ENCODE peak calls at places on chromosomes 12 and 14, in nine cellular contexts. V is WERI-Rb-1, Y is A549, G is fibroblast of pulmonary artery, L is neural progenitor cell, I is cardiac muscle cell, O is vagina, J is tibial artery, T is uterus. Z is an unnamed sample.

GRCh38 chr14:59360923-59361794 is 104.0 kb downstream of the GPR135 start:
- DNase-seq in Y (peak; percentile 90), J (peak; percentile 50), I (peak; percentile 92), T (peak; percentile 61), L (no peak), O (no peak), G (peak; percentile 92), V (no peak), Z (peak; percentile 96)

GRCh38 chr12:4441355-4442330 is 4.0 kb downstream of the FGF6 start:
- DNase-seq in I (no peak), J (no peak), T (no peak), V (peak; percentile 57), O (peak; percentile 58), L (peak; percentile 62), Y (no peak), G (no peak), Z (peak; percentile 61)

GRCh38 chr14:88492272-88493089 is 62.3 kb downstream of the PTPN21 start:
- DNase-seq in I (peak; percentile 87), J (peak; percentile 77), V (peak; percentile 82), T (peak; percentile 52), O (no peak), Y (peak; percentile 79), G (peak; percentile 86), L (peak; percentile 86), Z (peak; percentile 93)

GRCh38 chr12:42099433-42099832 is 45.2 kb downstream of the GXYLT1 start:
- DNase-seq in I (no peak), J (no peak), Y (no peak), G (no peak), O (no peak), T (no peak), L (no peak), V (no peak), Z (no peak)

GRCh38 chr14:59463773-59464650 is 1.2 kb downstream of the GPR135 start:
- DNase-seq in O (no peak), G (no peak), L (peak; percentile 19), Y (no peak), T (peak; percentile 48), I (peak; percentile 60), V (no peak), J (no peak), Z (peak; percentile 47)

GRCh38 chr12:1083888-1084262 is 92.9 kb downstream of the ERC1 start:
- DNase-seq in G (peak; percentile 84), L (no peak), V (no peak), Y (peak; percentile 23), J (peak; percentile 30), O (no peak), I (peak; percentile 75), T (no peak), Z (peak; percentile 83)

GRCh38 chr14:26200675-26201074 is 397.2 kb downstream of the NOVA1 start:
- DNase-seq in G (peak; percentile 33), L (no peak), I (peak; percentile 13), T (no peak), O (no peak), V (no peak), Y (no peak), J (no peak), Z (peak; percentile 41)

GRCh38 chr12:95118138-95118787 is 44.8 kb upstream of the NR2C1 start:
- DNase-seq in O (no peak), Y (peak; percentile 80), L (no peak), T (no peak), I (peak; percentile 85), J (no peak), G (peak; percentile 90), V (no peak), Z (peak; percentile 69)

GRCh38 chr12:111953455-111953854 is 59.5 kb downstream of the TMEM116 start:
- DNase-seq in T (no peak), I (peak; percentile 74), O (no peak), V (no peak), G (peak; percentile 62), J (peak; percentile 28), Y (no peak), L (no peak), Z (peak; percentile 37)

GRCh38 chr14:102731871-102732800 is 45.1 kb upstream of the TRAF3 start:
- DNase-seq in G (no peak), I (no peak), O (peak; percentile 77), L (no peak), T (no peak), Y (no peak), J (no peak), V (no peak), Z (no peak)

GRCh38 chr12:64931981-64932380 is 107.5 kb downstream of the TBC1D30 start:
- DNase-seq in G (no peak), T (no peak), L (no peak), V (no peak), I (no peak), J (no peak), O (no peak), Y (no peak), Z (no peak)

GRCh38 chr12:101407054-101407437 is 526 bp downstream of the ARL1 start:
- DNase-seq in V (no peak), Y (no peak), J (no peak), L (peak; percentile 64), T (no peak), O (no peak), G (no peak), I (no peak), Z (peak; percentile 54)

GRCh38 chr14:101126376-101127130 is 223.0 kb upstream of the RTL1 start:
- DNase-seq in J (peak; percentile 9), Y (no peak), O (peak; percentile 49), V (no peak), G (no peak), L (no peak), T (no peak), I (no peak), Z (no peak)

GRCh38 chr14:31950760-31951637 is 126.1 kb upstream of the ARHGAP5 start:
- DNase-seq in Y (peak; percentile 89), G (peak; percentile 38), O (no peak), I (peak; percentile 70), V (peak; percentile 59), T (peak; percentile 62), J (peak; percentile 54), L (peak; percentile 69), Z (peak; percentile 53)

GRCh38 chr14:39381366-39381765 is 50.9 kb downstream of the FBXO33 start:
- DNase-seq in Y (no peak), L (no peak), G (no peak), J (no peak), V (no peak), O (no peak), T (no peak), I (no peak), Z (peak; percentile 47)

GRCh38 chr12:103966736-103967135 is 1.1 kb downstream of the TDG start:
- DNase-seq in L (peak; percentile 10), T (no peak), J (no peak), Y (no peak), V (no peak), I (peak; percentile 24), G (no peak), O (no peak), Z (peak; percentile 34)

GRCh38 chr12:42483534-42483857 is 106.0 kb downstream of the PRICKLE1 start:
- DNase-seq in Y (no peak), V (peak; percentile 27), L (no peak), T (peak; percentile 61), O (peak; percentile 84), G (no peak), I (no peak), J (no peak), Z (no peak)

GRCh38 chr12:99721715-99722275 is 74.2 kb downstream of the GARIN6 start:
- DNase-seq in V (no peak), Y (no peak), J (no peak), T (no peak), I (no peak), O (no peak), L (no peak), G (no peak), Z (no peak)

GRCh38 chr12:27285395-27285794 is 41.3 kb downstream of the STK38L start:
- DNase-seq in V (no peak), O (no peak), G (peak; percentile 42), J (no peak), T (no peak), I (peak; percentile 38), Y (no peak), L (peak; percentile 10), Z (peak; percentile 35)

GRCh38 chr12:51917041-51917590 is 9.8 kb downstream of the ACVRL1 start:
- DNase-seq in I (no peak), V (no peak), Y (no peak), T (no peak), J (no peak), L (no peak), O (no peak), G (no peak), Z (no peak)

DNA sequence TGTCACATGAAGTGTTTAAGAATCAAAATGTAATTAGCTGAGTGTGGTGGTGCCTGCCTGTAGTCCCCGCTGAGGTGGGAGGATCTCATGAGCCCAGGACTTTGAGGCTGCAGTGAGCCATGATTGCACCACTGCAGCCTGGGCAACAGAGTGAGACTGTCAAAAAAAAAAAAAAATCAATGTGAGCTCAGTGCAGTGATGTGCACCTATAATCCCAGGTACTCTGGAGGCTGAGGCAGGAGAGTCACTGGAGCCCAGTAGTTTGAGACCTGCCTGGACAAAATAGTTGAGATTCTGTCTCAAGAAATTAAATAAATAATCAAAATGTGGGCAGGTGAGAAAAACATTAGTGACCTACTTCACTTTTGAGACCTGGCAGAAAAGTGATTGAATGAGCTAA is 140.0 kb downstream of the MON2 start:
- DNase-seq in V (no peak), J (no peak), I (no peak), Y (peak; percentile 54), T (no peak), G (no peak), L (no peak), O (no peak), Z (no peak)
- H3K4me3 ChIP-seq in V (no peak overlapping the region), J (no peak overlapping the region), I (no peak overlapping the region), Y (peak overlapping the region; percentile 65), T (no peak overlapping the region), G (no peak overlapping the region), L (no peak overlapping the region), O (no peak overlapping the region), Z (no peak overlapping the region)

GRCh38 chr12:53352331-53353258 is 16.4 kb upstream of the SP7 start:
- DNase-seq in T (peak; percentile 83), Y (peak; percentile 93), V (peak; percentile 81), L (peak; percentile 89), J (peak; percentile 79), O (no peak), G (peak; percentile 93), I (peak; percentile 93), Z (peak; percentile 93)
- H3K4me3 ChIP-seq in T (no peak overlapping the region), Y (no peak overlapping the region), V (no peak overlapping the region), L (no peak overlapping the region), J (no peak overlapping the region), O (no peak overlapping the region), G (no peak overlapping the region), I (no peak overlapping the region), Z (no peak overlapping the region)

DNA sequence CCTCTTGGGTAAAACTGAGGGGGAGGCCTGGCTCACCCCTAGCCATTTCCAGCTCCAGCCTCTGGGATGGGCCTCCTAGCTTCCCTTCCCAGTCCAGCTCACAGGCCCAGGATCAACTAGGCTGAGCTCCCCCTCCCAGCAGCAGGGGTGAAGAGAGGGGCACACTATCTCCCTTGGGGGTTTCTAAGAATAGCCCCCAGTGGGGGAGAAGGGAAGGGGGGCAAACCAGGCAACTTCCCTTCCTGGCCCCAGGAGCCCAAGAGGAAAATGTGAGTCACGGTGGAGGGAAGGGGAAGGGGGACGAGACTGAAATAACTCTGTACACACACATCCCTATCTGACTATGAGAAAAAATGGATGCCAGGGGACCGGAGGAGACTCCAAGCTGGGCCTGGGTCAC is 9.0 kb downstream of the ADCY6 start:
- DNase-seq in I (peak; percentile 96), G (peak; percentile 89), T (peak; percentile 69), L (no peak), O (peak; percentile 83), V (no peak), J (peak; percentile 62), Y (no peak), Z (peak; percentile 89)
- H3K4me3 ChIP-seq in I (no peak overlapping the region), G (no peak overlapping the region), T (no peak overlapping the region), L (no peak overlapping the region), O (no peak overlapping the region), V (no peak overlapping the region), J (no peak overlapping the region), Y (no peak overlapping the region), Z (no peak overlapping the region)

GRCh38 chr14:22888662-22889061 is 5.6 kb downstream of the REM2 start:
- DNase-seq in Y (no peak), O (no peak), G (no peak), V (no peak), L (no peak), I (no peak), J (no peak), T (no peak), Z (no peak)
- H3K4me3 ChIP-seq in Y (no peak overlapping the region), O (no peak overlapping the region), G (no peak overlapping the region), V (no peak overlapping the region), L (no peak overlapping the region), I (no peak overlapping the region), J (no peak overlapping the region), T (no peak overlapping the region), Z (no peak overlapping the region)

Z was measured in choroid plexus epithelial cell.